ENCODE peak calls at places on chromosomes 3 and 15, in five cellular contexts. F is AG09309, J is NB4, Q is prostate gland, D is left lung. W is an unnamed sample.

GRCh38 chr3:156674911-156675743 is 737 bp downstream of the TIPARP start:
- DNase-seq in D (peak; percentile 72), Q (peak; percentile 56), J (peak; percentile 80), F (no peak), W (no peak)

GRCh38 chr3:64878372-64878771 is 190.6 kb upstream of the ADAMTS9 start:
- DNase-seq in J (no peak), F (no peak), Q (no peak), D (no peak), W (no peak)

GRCh38 chr15:25180606-25181289 is 226.0 kb downstream of the SNRPN start:
- DNase-seq in Q (no peak), J (no peak), D (no peak), F (no peak), W (no peak)

GRCh38 chr3:10852031-10852795 is 36.2 kb downstream of the SLC6A11 start:
- DNase-seq in F (no peak), Q (no peak), D (no peak), J (no peak), W (no peak)

GRCh38 chr3:3109407-3110298 is 521 bp downstream of the IL5RA start:
- DNase-seq in D (no peak), J (no peak), F (no peak), Q (no peak), W (no peak)

GRCh38 chr3:70053293-70053692 is 53.8 kb downstream of the SAMMSON start:
- DNase-seq in F (no peak), J (peak; percentile 79), Q (no peak), D (no peak), W (no peak)

GRCh38 chr15:91912336-91912735 is 58.8 kb downstream of the SLCO3A1 start:
- DNase-seq in D (no peak), J (no peak), Q (no peak), F (no peak), W (no peak)

GRCh38 chr3:185823280-185824044 is 1.4 kb downstream of the IGF2BP2 start:
- DNase-seq in D (peak; percentile 47), J (peak; percentile 58), Q (peak; percentile 24), F (no peak), W (no peak)

GRCh38 chr3:136055491-136055890 is 90.0 kb downstream of the PPP2R3A start:
- DNase-seq in J (no peak), F (no peak), Q (no peak), D (no peak), W (no peak)

GRCh38 chr3:171563298-171563697 is 103.1 kb upstream of the TNIK start:
- DNase-seq in Q (no peak), D (no peak), F (no peak), J (no peak), W (no peak)

GRCh38 chr3:148873928-148874326 is 8.8 kb downstream of the CPA3 start:
- DNase-seq in Q (no peak), D (no peak), J (no peak), F (no peak), W (no peak)

GRCh38 chr15:39102431-39102830 is 478.4 kb upstream of the THBS1 start:
- DNase-seq in Q (no peak), J (no peak), F (no peak), D (no peak), W (no peak)

GRCh38 chr3:51388286-51389029 is 2.6 kb upstream of the RBM15B start:
- DNase-seq in F (no peak), D (no peak), Q (peak; percentile 79), J (peak; percentile 49), W (peak; percentile 88)

GRCh38 chr3:147921044-147921443 is 511.9 kb downstream of the ZIC1 start:
- DNase-seq in D (no peak), Q (no peak), F (no peak), J (no peak), W (no peak)

GRCh38 chr15:57647791-57648130 is 56.1 kb downstream of the MYZAP start:
- DNase-seq in F (no peak), Q (no peak), J (no peak), D (peak; percentile 61), W (no peak)

GRCh38 chr3:4934050-4934449 is 45.2 kb upstream of the BHLHE40 start:
- DNase-seq in Q (no peak), F (no peak), J (no peak), D (no peak), W (no peak)

GRCh38 chr3:194672876-194673275 is 885 bp upstream of the LSG1 start:
- DNase-seq in Q (no peak), J (no peak), F (no peak), D (no peak), W (no peak)

GRCh38 chr3:194928831-194929594 is 243.3 kb downstream of the FAM43A start:
- DNase-seq in Q (no peak), F (no peak), J (peak; percentile 58), D (no peak), W (no peak)

GRCh38 chr3:107241217-107241616 is 136.0 kb upstream of the CCDC54 start:
- DNase-seq in J (peak; percentile 15), D (peak; percentile 59), F (no peak), Q (peak; percentile 22), W (no peak)

GRCh38 chr3:141469712-141470111 is 17.1 kb upstream of the RASA2 start:
- DNase-seq in F (no peak), J (no peak), D (no peak), Q (no peak), W (no peak)

GRCh38 chr15:90895571-90896117 is 7.5 kb upstream of the MAN2A2 start:
- DNase-seq in J (peak; percentile 42), Q (no peak), D (no peak), F (no peak), W (no peak)

GRCh38 chr3:171833775-171834460 is 9.2 kb upstream of the TMEM212 start:
- DNase-seq in J (peak; percentile 59), Q (no peak), D (no peak), F (no peak), W (no peak)

GRCh38 chr3:157857461-157857860 is 248.8 kb downstream of the SHOX2 start:
- DNase-seq in F (no peak), D (no peak), J (no peak), Q (no peak), W (no peak)

GRCh38 chr3:41863024-41863423 is 98.9 kb downstream of the ULK4 start:
- DNase-seq in F (no peak), J (no peak), D (no peak), Q (no peak), W (no peak)

GRCh38 chr3:68089572-68089991 is 435.2 kb upstream of the SUCLG2 start:
- DNase-seq in D (no peak), Q (no peak), F (no peak), J (no peak), W (no peak)

GRCh38 chr3:184682671-184683070 is 29.2 kb downstream of the MAGEF1 start:
- DNase-seq in J (no peak), F (no peak), Q (no peak), D (no peak), W (no peak)

GRCh38 chr3:159991591-159991990 is 3.0 kb downstream of the IL12A start:
- DNase-seq in F (no peak), J (no peak), D (no peak), Q (no peak), W (no peak)

GRCh38 chr3:8509961-8510360 is 8.3 kb downstream of the LMCD1 start:
- DNase-seq in D (no peak), F (no peak), J (no peak), Q (no peak), W (no peak)

GRCh38 chr15:39282663-39283208 is 298.1 kb upstream of the THBS1 start:
- DNase-seq in F (peak; percentile 93), Q (no peak), D (no peak), J (peak; percentile 4), W (no peak)

GRCh38 chr3:42159706-42160472 is 68.7 kb downstream of the TRAK1 start:
- DNase-seq in F (no peak), Q (peak; percentile 58), D (peak; percentile 82), J (no peak), W (no peak)

GRCh38 chr3:5290915-5291314 is 103.4 kb downstream of the EDEM1 start:
- DNase-seq in F (no peak), Q (no peak), D (no peak), J (no peak), W (no peak)

DNA sequence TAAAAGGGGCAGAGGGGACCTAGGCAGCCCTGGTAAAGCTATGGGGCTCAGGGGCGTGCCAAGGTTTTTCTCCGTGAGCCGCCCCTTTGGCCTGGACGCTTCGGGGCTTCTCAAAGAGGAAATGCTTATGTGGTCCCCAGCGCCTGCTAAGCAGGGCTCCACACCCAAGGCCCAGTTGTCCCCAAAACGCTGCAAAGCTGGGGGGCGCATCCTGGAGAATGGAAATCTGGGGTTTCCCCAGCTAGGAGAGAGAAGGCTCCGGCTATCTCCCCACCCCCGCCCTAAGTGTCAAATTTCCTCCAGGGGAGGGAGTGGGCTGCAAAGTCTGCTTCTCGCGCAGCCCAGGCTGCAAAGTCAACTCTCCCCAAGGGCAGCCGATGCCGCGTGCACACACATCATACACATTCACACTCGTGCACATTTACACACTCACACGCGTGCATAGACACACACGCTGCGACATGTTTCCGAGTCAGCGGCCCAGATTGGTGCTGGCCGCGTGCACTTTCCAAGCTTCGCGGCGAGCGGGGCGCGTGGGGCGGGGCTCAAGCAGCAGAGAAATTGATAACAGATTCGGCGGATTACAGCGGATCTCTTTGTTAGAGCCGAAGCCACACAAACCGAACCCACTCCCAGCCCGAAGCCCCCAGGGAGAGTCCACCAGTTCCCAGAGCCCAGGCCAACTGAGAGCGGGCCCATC is 4.5 kb downstream of the WNT5A start:
- DNase-seq in D (no peak), Q (no peak), F (no peak), J (no peak), W (no peak)
- H3K4me3 ChIP-seq in D (no peak overlapping the region), Q (peak overlapping the region; percentile 2), F (peak overlapping the region; percentile 68), J (no peak overlapping the region), W (no peak overlapping the region)

GRCh38 chr15:100529556-100529955 is 806 bp upstream of the CERS3 start:
- DNase-seq in F (no peak), J (no peak), D (no peak), Q (peak; percentile 40), W (no peak)
- TF ChIP-seq CTCF in F (no peak), J (no peak), D (no peak), Q (no peak), W (no peak)

DNA sequence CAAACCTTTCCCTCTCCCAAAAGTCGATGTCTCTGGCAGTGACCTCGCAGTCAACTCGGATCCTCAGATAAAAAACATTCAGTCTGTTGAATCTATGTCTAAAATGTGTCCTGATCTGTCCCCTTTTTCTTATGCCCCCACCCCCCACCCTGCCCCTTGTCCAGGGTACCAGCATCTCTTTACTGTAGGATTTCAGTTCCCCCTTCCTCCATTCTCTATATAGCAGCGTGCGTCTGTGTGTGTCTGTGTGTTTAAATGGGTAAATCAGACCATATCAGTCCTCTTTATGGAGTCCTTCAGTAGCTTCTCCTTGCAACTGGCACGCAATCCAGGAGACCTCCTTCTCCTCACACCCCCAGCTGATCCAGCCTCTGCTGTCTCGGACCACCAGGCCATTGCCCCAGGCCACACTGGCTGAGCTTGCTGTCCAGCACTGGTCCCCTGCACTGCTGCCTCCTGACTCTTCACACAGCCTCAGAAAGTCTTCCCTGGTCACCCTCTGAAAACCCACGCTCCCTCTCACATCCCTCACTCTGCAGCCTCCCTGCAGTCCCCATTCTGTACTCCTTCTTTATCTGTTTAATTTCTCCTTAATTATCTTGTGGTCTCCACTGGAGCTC is 1.5 kb downstream of the LRRK1 start:
- DNase-seq in D (no peak), Q (no peak), J (no peak), F (no peak), W (no peak)
- H3K4me3 ChIP-seq in D (no peak overlapping the region), Q (no peak overlapping the region), J (peak overlapping the region; percentile 75), F (no peak overlapping the region), W (no peak overlapping the region)

DNA sequence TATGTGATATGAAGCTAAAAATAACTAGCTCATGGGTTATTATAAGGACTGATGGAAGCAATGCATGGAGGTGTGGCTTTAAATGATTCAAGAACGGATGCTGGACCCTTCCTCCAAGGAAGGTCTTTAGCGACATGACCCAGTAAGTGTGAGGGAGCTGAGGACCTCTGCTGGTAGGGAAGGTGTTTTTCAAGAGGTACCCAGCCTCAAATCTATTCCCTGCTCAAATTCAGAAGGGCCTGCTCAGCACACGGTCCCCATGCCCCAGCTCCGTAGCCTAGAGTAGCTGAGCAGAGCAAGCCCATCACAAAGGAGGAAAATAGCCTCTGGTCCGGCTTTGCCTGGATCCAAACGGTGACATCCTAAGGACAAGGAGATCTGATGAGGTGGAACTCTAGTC is 266.2 kb upstream of the IGF1R start:
- DNase-seq in D (no peak), F (no peak), J (peak; percentile 19), Q (no peak), W (no peak)
- TF ChIP-seq CTCF in D (no peak), F (no peak), J (peak; percentile 17), Q (no peak), W (no peak)

W was measured in LNCaP clone FGC.